ENCODE peak calls at places on chromosomes 4 and X, in ten cellular contexts. J is IMR-90, G is HL-60, S is left ventricle myocardium inferior, I is AG09309, D is GM06990, V is astrocyte of the spinal cord, T is heart left ventricle, W is kidney epithelial cell, O is suprapubic skin. R is an unnamed sample.

GRCh38 chr4:84479663-84480062 is 19.4 kb downstream of the NKX6-1 start:
- DNase-seq in I (no peak), T (no peak), W (no peak), S (no peak), G (no peak), V (no peak), D (no peak), O (no peak), J (no peak), R (no peak)

GRCh38 chr4:78766650-78767049 is 9.5 kb upstream of the BMP2K start:
- DNase-seq in S (no peak), O (no peak), V (no peak), J (no peak), D (no peak), T (no peak), G (no peak), I (no peak), W (no peak), R (no peak)

GRCh38 chrX:133868250-133868649 is 117.1 kb downstream of the GPC3 start:
- DNase-seq in W (no peak), S (no peak), V (no peak), J (no peak), D (no peak), G (no peak), O (no peak), T (no peak), I (no peak), R (no peak)

GRCh38 chr4:153440475-153440874 is 25.7 kb upstream of the TMEM131L start:
- DNase-seq in I (no peak), J (no peak), D (no peak), O (no peak), G (no peak), V (no peak), W (no peak), S (no peak), T (no peak), R (no peak)

GRCh38 chr4:157204634-157205244 is 15.8 kb upstream of the GRIA2 start:
- DNase-seq in I (no peak), T (no peak), V (no peak), W (no peak), D (no peak), S (no peak), J (peak), G (peak), O (no peak), R (no peak)

GRCh38 chrX:104315555-104315954 is 60.8 kb upstream of the ESX1 start:
- DNase-seq in W (no peak), T (no peak), S (no peak), V (peak), O (no peak), D (no peak), J (peak), G (no peak), I (no peak), R (no peak)

GRCh38 chr4:53654300-53654758 is 63.0 kb upstream of the LNX1 start:
- DNase-seq in O (no peak), D (peak), I (peak), J (peak), W (no peak), V (peak), T (no peak), G (no peak), S (no peak), R (no peak)

GRCh38 chr4:127780598-127780997 is 1.5 kb upstream of the HSPA4L start:
- DNase-seq in I (no peak), D (no peak), O (no peak), W (no peak), S (no peak), G (no peak), J (no peak), T (no peak), V (no peak), R (no peak)

GRCh38 chr4:85825937-85826678 is 351.2 kb downstream of the ARHGAP24 start:
- DNase-seq in O (no peak), V (peak), I (peak), J (peak), S (no peak), D (no peak), G (no peak), T (peak), W (peak), R (peak)

GRCh38 chrX:139826065-139827044 is 106.5 kb downstream of the ATP11C start:
- DNase-seq in D (no peak), W (no peak), O (no peak), S (no peak), V (peak), G (no peak), I (peak), T (no peak), J (peak), R (no peak)

GRCh38 chrX:139560221-139560620 is 29.7 kb downstream of the F9 start:
- DNase-seq in W (no peak), G (no peak), J (peak), T (no peak), V (peak), S (no peak), D (no peak), I (no peak), O (no peak), R (no peak)

GRCh38 chr4:139558235-139559094 is 2.4 kb upstream of the SETD7 start:
- DNase-seq in V (no peak), J (no peak), I (no peak), O (no peak), D (no peak), W (no peak), S (no peak), T (no peak), G (no peak), R (no peak)

GRCh38 chr4:139557506-139558110 is 1.6 kb upstream of the SETD7 start:
- DNase-seq in G (no peak), S (no peak), V (no peak), T (no peak), I (no peak), O (no peak), D (no peak), W (no peak), J (no peak), R (no peak)

GRCh38 chr4:139556071-139556734 is at the start of gene SETD7:
- DNase-seq in I (peak), T (peak), J (peak), W (peak), S (peak), G (peak), O (peak), D (peak), V (peak), R (no peak)

GRCh38 chr4:139555705-139556070 is 331 bp downstream of the SETD7 start:
- DNase-seq in D (no peak), S (peak), I (no peak), G (peak), W (no peak), O (peak), T (peak), J (no peak), V (no peak), R (no peak)

DNA sequence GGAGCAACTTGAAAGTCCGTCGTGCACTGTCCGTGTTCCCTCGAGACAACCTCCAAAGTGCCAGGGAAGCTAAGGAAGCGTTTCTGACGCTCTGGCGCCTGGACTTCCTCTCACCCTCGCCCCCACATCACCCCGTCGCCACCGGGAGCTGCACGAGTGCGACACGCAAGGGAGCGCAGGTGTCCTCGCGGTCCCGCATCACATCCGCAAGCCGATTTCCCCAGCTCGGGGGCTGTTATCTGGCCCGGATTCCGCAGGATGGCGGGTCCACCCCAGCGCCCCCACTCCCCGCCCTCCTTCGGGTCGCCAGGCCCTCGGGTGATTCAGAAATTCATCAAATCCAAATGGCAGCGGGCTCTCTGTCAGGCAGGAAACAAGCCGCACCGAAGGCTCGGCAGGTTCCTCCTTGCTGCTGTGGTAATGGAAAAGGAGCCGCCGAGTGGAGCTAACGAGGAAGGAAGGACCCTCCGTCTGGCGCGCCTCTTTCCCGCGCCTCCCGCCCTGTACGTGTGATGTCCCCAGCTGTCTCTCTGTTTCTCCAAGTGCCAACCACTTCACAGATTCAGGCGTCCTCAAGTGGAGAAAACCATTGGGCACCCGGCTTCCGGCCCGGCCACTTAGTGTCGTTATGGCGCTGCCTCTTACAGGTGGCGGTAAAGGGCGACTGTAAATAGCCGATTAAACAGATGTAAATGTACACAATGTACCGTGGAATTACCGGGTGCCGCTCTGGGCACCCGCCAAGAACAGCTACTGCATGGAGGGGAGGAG is 901 bp upstream of the SETD7 start:
- DNase-seq in D (peak), S (peak), V (peak), G (peak), T (peak), W (no peak), J (no peak), O (peak), I (no peak), R (no peak)
- TF ChIP-seq CTCF in D (peak), S (no peak), V (no peak), G (no peak), T (no peak), W (peak), J (no peak), O (no peak), I (no peak), R (no peak)

GRCh38 chr4:182449186-182449880 is 206.1 kb downstream of the TENM3 start:
- DNase-seq in J (peak), S (no peak), D (no peak), W (peak), O (no peak), V (peak), I (no peak), G (no peak), T (no peak), R (no peak)

GRCh38 chr4:182443070-182443469 is 199.9 kb downstream of the TENM3 start:
- DNase-seq in T (no peak), D (no peak), I (no peak), G (no peak), W (no peak), J (no peak), O (no peak), V (no peak), S (no peak), R (no peak)

GRCh38 chr4:182448281-182449151 is 205.3 kb downstream of the TENM3 start:
- DNase-seq in S (peak), J (peak), T (peak), W (peak), V (peak), I (peak), G (peak), O (peak), D (peak), R (peak)

GRCh38 chr4:182449960-182450359 is 206.8 kb downstream of the TENM3 start:
- DNase-seq in T (no peak), I (no peak), D (no peak), G (no peak), J (no peak), S (no peak), O (no peak), V (peak), W (no peak), R (no peak)

GRCh38 chr4:182447938-182448280 is 204.7 kb downstream of the TENM3 start:
- DNase-seq in V (no peak), S (no peak), G (no peak), I (no peak), T (no peak), W (no peak), O (no peak), J (no peak), D (no peak), R (no peak)
- H3K4me3 ChIP-seq in V (peak), S (peak), G (no peak), I (peak), T (peak), W (peak), O (peak), J (peak), D (no peak), R (peak)

GRCh38 chr4:15681067-15681371 is 608 bp upstream of the FAM200B start:
- DNase-seq in T (no peak), O (no peak), I (no peak), J (no peak), D (no peak), G (no peak), V (no peak), S (no peak), W (no peak), R (no peak)

GRCh38 chr4:15682340-15682725 is 706 bp downstream of the FAM200B start:
- DNase-seq in S (no peak), O (no peak), T (no peak), V (peak), J (no peak), I (no peak), D (no peak), W (no peak), G (no peak), R (no peak)

GRCh38 chr4:15682790-15683495 is 1.3 kb downstream of the FAM200B start:
- DNase-seq in T (no peak), D (no peak), O (no peak), W (no peak), S (no peak), G (no peak), I (no peak), J (peak), V (no peak), R (no peak)

GRCh38 chr4:15684498-15684897 is 2.9 kb downstream of the FAM200B start:
- DNase-seq in O (no peak), G (no peak), V (no peak), D (no peak), J (no peak), S (no peak), T (no peak), W (no peak), I (no peak), R (no peak)

GRCh38 chr4:15681372-15682339 is at the start of gene FAM200B:
- DNase-seq in O (peak), T (peak), G (peak), J (peak), D (peak), W (peak), V (peak), I (peak), S (peak), R (peak)
- TF ChIP-seq CTCF in O (no peak), T (no peak), G (no peak), J (peak), D (no peak), W (peak), V (peak), I (peak), S (peak), R (no peak)

GRCh38 chrX:68708503-68709290 is 61.2 kb downstream of the STARD8 start:
- DNase-seq in I (no peak), J (no peak), T (no peak), D (no peak), G (no peak), O (no peak), W (no peak), S (no peak), V (no peak), R (no peak)
- H3K4me3 ChIP-seq in I (no peak), J (no peak), T (no peak), D (no peak), G (no peak), O (no peak), W (no peak), S (no peak), V (no peak), R (no peak)

GRCh38 chrX:48703642-48704481 is 7.3 kb downstream of the SUV39H1 start:
- DNase-seq in W (peak), I (no peak), J (peak), V (peak), G (no peak), S (no peak), O (no peak), T (no peak), D (no peak), R (no peak)
- TF ChIP-seq CTCF in W (no peak), I (peak), J (no peak), V (no peak), G (no peak), S (no peak), O (no peak), T (no peak), D (no peak), R (peak)

DNA sequence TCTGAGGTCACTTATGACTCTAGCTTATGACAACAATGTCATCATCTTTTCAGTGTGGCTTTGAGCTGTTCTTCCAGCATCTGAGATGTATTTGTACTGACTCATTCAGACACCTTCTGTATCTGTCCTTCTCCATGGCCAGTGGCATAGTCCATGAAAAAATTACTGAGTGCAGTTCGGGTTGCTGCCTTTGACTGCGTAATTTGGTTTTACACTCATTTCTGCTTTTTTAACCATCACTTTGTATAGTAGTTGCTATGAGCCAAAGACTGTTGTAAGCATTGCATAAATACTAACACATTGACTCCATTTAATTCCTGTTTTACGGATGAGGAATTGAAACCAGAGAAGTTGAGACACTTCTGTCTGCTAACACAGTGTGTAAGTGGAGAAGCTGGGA is 190.7 kb upstream of the MID1 start:
- DNase-seq in V (no peak), W (no peak), D (no peak), G (no peak), I (no peak), S (no peak), T (no peak), O (no peak), J (peak), R (no peak)
- H3K4me3 ChIP-seq in V (no peak), W (no peak), D (no peak), G (no peak), I (no peak), S (no peak), T (no peak), O (no peak), J (no peak), R (no peak)

DNA sequence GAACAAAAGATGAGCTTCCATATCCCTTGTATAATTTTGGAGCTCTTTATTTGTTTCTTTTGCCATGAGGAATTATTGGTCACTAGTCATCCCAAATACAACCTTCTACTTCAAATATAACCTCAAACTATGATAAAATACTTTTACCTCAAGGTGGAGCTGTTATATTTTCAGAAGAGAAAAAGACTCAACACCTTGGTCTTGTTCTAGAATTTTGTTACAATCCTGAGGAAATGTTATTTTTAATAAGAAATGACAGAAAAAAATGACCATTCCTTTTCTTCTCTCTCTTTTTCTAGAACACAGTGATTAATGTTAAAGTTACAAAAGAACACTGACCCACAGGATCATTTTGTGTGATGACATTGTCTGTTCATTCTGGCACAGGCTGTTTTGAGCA is 159.5 kb upstream of the CTSO start:
- DNase-seq in V (no peak), O (no peak), I (no peak), G (no peak), S (no peak), D (peak), T (no peak), J (no peak), W (no peak), R (no peak)
- TF ChIP-seq CTCF in V (peak), O (no peak), I (peak), G (no peak), S (peak), D (peak), T (no peak), J (no peak), W (peak), R (no peak)

R was measured in HFF-Myc.